ENCODE peak calls at places on chromosomes 13 and 19, in seven cellular contexts. N is IMR-90, J is H9, A is mesendoderm, Q is neuronal stem cell, B is trophoblast cell, I is H1. L is an unnamed sample.

GRCh38 chr19:11242864-11243797 is 3.7 kb downstream of the ANGPTL8 start:
- DNase-seq in N (peak), A (peak), I (peak), J (peak), B (peak), Q (peak), L (peak)

GRCh38 chr19:34416021-34416545 is 11.9 kb downstream of the PDCD2L start:
- DNase-seq in A (no peak), B (no peak), N (peak), Q (no peak), J (no peak), I (no peak), L (no peak)

GRCh38 chr19:13051581-13052165 is 51.0 kb downstream of the LYL1 start:
- DNase-seq in B (peak), A (peak), I (no peak), J (peak), Q (peak), N (peak), L (peak)

GRCh38 chr19:11657307-11657706 is 60.0 kb downstream of the ZNF627 start:
- DNase-seq in A (peak), B (no peak), Q (no peak), I (no peak), N (no peak), J (no peak), L (no peak)

GRCh38 chr19:6011794-6012193 is 33.9 kb upstream of the RANBP3 start:
- DNase-seq in I (no peak), A (no peak), Q (no peak), N (peak), B (no peak), J (no peak), L (no peak)

GRCh38 chr19:10433131-10433536 is 12.8 kb downstream of the PDE4A start:
- DNase-seq in Q (no peak), N (no peak), I (no peak), B (no peak), J (no peak), A (no peak), L (no peak)

GRCh38 chr13:22050951-22051563 is 380.2 kb downstream of the FGF9 start:
- DNase-seq in I (no peak), N (no peak), A (no peak), B (no peak), Q (no peak), J (no peak), L (no peak)

GRCh38 chr19:48390188-48391099 is 907 bp downstream of the KDELR1 start:
- DNase-seq in I (no peak), B (peak), A (peak), J (peak), Q (no peak), N (peak), L (peak)

GRCh38 chr19:56927791-56928207 is 87.3 kb upstream of the PEG3 start:
- DNase-seq in I (no peak), J (no peak), N (no peak), Q (no peak), A (no peak), B (peak), L (no peak)

GRCh38 chr19:45097776-45098520 is 5.0 kb downstream of the PPP1R37 start:
- DNase-seq in Q (no peak), B (peak), J (no peak), I (no peak), A (peak), N (peak), L (peak)

GRCh38 chr19:34676697-34677385 is at the start of gene SCGB2B2:
- DNase-seq in A (no peak), Q (no peak), I (no peak), B (no peak), N (no peak), J (peak), L (no peak)

GRCh38 chr13:96091164-96091931 is 1.4 kb downstream of the HS6ST3 start:
- DNase-seq in A (peak), N (no peak), Q (peak), I (no peak), J (peak), B (no peak), L (no peak)

GRCh38 chr19:55656552-55656951 is 1.7 kb downstream of the U2AF2 start:
- DNase-seq in Q (no peak), A (no peak), J (no peak), N (no peak), B (no peak), I (no peak), L (no peak)

GRCh38 chr19:55658846-55659459 is 4.1 kb downstream of the U2AF2 start:
- DNase-seq in J (no peak), B (no peak), A (no peak), N (no peak), Q (no peak), I (no peak), L (no peak)

GRCh38 chr19:55654833-55655647 is at the start of gene U2AF2:
- DNase-seq in Q (peak), A (peak), I (no peak), B (peak), J (peak), N (peak), L (peak)

GRCh38 chr19:55655648-55656040 is 809 bp downstream of the U2AF2 start:
- DNase-seq in B (no peak), A (no peak), I (no peak), Q (no peak), J (no peak), N (no peak), L (no peak)

GRCh38 chr19:55657004-55657747 is 2.3 kb downstream of the U2AF2 start:
- DNase-seq in B (no peak), J (no peak), Q (no peak), N (no peak), I (no peak), A (no peak), L (no peak)
- H3K9ac ChIP-seq in B (no peak), J (peak), Q (peak), N (peak), I (no peak), A (peak), L (peak)

DNA sequence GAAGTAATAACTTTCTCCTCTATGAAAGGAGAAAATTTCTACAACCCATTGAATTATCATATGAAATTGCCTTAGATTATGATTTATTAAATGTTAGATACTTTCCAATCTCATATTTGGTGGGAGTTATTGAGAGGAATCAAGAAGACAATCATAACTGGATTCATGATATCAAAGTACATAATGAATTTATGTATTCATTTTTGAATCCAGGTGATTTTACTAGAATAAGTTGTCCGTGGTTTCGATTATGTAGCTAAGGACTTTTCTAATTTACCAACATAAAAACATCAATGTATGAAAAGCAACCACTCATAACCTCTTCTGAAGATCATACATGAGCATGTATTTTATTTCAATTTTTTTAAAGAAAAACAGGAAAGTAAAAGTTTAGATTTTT is 1225.0 kb upstream of the MIR17HG start:
- DNase-seq in I (no peak), N (no peak), A (no peak), J (no peak), B (no peak), Q (no peak), L (no peak)
- H2AK5ac ChIP-seq in I (no peak), N (no peak), A (no peak), J (no peak), B (no peak), Q (no peak), L (no peak)

GRCh38 chr19:17720487-17720839 is 1.2 kb downstream of the MAP1S start:
- DNase-seq in I (no peak), J (no peak), N (no peak), A (no peak), Q (no peak), B (no peak), L (no peak)

GRCh38 chr19:17719730-17720486 is 628 bp downstream of the MAP1S start:
- DNase-seq in A (no peak), N (no peak), Q (no peak), B (no peak), I (no peak), J (no peak), L (no peak)

GRCh38 chr19:17718988-17719711 is at the start of gene MAP1S:
- DNase-seq in Q (peak), J (peak), N (peak), B (peak), I (peak), A (peak), L (peak)

GRCh38 chr19:17716309-17716929 is 2.9 kb upstream of the MAP1S start:
- DNase-seq in J (no peak), Q (no peak), A (peak), I (no peak), B (no peak), N (no peak), L (no peak)

GRCh38 chr19:17718467-17718987 is 753 bp upstream of the MAP1S start:
- DNase-seq in B (no peak), I (no peak), N (no peak), Q (no peak), A (no peak), J (no peak), L (no peak)
- H3K18ac ChIP-seq in B (no peak), I (no peak), N (no peak), Q (peak), A (no peak), J (no peak), L (no peak)

DNA sequence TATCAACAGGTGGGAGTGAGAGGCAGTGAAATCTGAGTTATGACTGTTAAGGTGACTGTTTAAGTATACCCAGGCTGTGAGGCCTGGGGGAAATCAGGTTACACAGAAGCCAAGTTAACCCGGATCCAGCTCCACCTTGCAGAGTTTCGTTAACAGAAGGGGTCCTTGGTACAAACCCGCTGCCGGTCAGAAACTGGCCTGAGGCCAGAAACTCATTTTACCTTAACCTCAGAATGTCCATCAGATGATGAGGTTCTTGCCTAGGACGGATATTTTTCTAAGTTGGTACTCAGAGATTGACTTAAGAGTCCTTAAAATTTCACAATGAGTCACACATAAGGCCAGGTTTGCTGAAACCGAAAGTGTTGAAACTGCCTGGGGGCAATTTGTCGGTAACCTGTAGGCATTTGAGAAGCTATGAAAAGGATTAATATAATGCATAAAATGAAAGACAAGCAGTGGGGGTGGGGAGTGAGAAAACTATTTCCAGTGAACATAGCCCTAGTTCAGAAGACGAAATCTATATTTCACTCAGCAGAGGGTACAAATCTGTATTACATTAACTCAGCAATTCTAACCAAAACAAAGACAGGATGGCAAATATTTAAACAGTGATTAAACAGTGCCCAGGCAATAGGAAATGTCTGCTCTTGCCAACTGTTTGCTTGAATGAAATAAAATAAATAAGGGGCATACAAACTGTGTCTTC is 350.6 kb downstream of the KCNRG start:
- DNase-seq in Q (no peak), B (peak), N (no peak), J (no peak), A (no peak), I (no peak), L (no peak)
- H3K9ac ChIP-seq in Q (no peak), B (no peak), N (no peak), J (no peak), A (no peak), I (no peak), L (no peak)

GRCh38 chr13:54361460-54361859 is 1332.8 kb downstream of the OLFM4 start:
- DNase-seq in N (no peak), B (no peak), J (no peak), I (no peak), A (no peak), Q (no peak), L (no peak)
- H2AK5ac ChIP-seq in N (no peak), B (no peak), J (no peak), I (no peak), A (no peak), Q (no peak), L (no peak)

GRCh38 chr13:45086484-45086883 is 33.8 kb upstream of the GTF2F2 start:
- DNase-seq in B (no peak), A (no peak), N (peak), Q (no peak), J (no peak), I (no peak), L (peak)

GRCh38 chr13:45082964-45083363 is 37.3 kb upstream of the GTF2F2 start:
- DNase-seq in B (no peak), A (no peak), J (no peak), I (no peak), Q (no peak), N (peak), L (no peak)

GRCh38 chr13:45084515-45084914 is 35.8 kb upstream of the GTF2F2 start:
- DNase-seq in A (no peak), B (no peak), I (no peak), Q (no peak), N (no peak), J (no peak), L (no peak)
- H3K18ac ChIP-seq in A (no peak), B (no peak), I (no peak), Q (no peak), N (no peak), J (no peak), L (no peak)

GRCh38 chr19:21940684-21941083 is 70.1 kb downstream of the ZNF208 start:
- DNase-seq in Q (no peak), I (no peak), N (no peak), J (no peak), A (no peak), B (no peak), L (no peak)
- H3K9ac ChIP-seq in Q (no peak), I (no peak), N (no peak), J (no peak), A (no peak), B (no peak), L (no peak)

GRCh38 chr13:111882351-111882750 is 184.6 kb upstream of the SOX1 start:
- DNase-seq in A (no peak), J (no peak), I (no peak), Q (no peak), B (no peak), N (no peak), L (no peak)
- H2AK5ac ChIP-seq in A (no peak), J (no peak), I (no peak), Q (no peak), B (no peak), N (no peak), L (no peak)

GRCh38 chr13:60721063-60721462 is 324.0 kb downstream of the TDRD3 start:
- DNase-seq in B (no peak), A (no peak), I (no peak), J (no peak), N (no peak), Q (no peak), L (no peak)
- H3K18ac ChIP-seq in B (no peak), A (no peak), I (no peak), J (no peak), N (no peak), Q (no peak), L (no peak)

GRCh38 chr19:31338069-31338767 is 11.0 kb downstream of the TSHZ3 start:
- DNase-seq in A (peak), B (no peak), J (peak), N (peak), Q (no peak), I (no peak), L (peak)
- H3K9ac ChIP-seq in A (no peak), B (no peak), J (no peak), N (peak), Q (no peak), I (no peak), L (peak)